ENCODE peak calls at places on chromosomes 1 and 21, in eight cellular contexts. R is activated B cell treated with CpG ODN at 0.5 μM for 24 hours; Y is H7; L is stimulated activated CD8-positive, alpha-beta memory T cell treated with anti-CD3 and anti-CD28 coated beads, Interleukin-4, amount 100 ng/mL, for 1 hour; N is activated T-helper 1 cell treated with Interleukin-2 at 50 U/mL for 16 hours; P is SJCRH30; H is NCI-H2107; C is stimulated activated effector memory CD8-positive, alpha-beta T cell treated with anti-CD3 and anti-CD28 coated beads, Interleukin-12 subunit alpha, Interleukin-12 subunit beta, amount 100 ng/mL, for 72 hours. F is an unnamed sample.

GRCh38 chr21:39681845-39682244 is 63.1 kb upstream of the IGSF5 start:
- DNase-seq in R (no peak), Y (no peak), L (no peak), N (no peak), P (no peak), H (no peak), C (no peak), F (no peak)

GRCh38 chr1:170929835-170930554 is 5.3 kb upstream of the MROH9 start:
- DNase-seq in R (no peak), Y (peak), L (no peak), N (no peak), P (peak), H (no peak), C (no peak), F (peak)

GRCh38 chr1:219817914-219818313 is 110.4 kb downstream of the SLC30A10 start:
- DNase-seq in R (no peak), Y (no peak), L (no peak), N (no peak), P (no peak), H (no peak), C (no peak), F (no peak)

GRCh38 chr1:9121891-9122409 is 7.0 kb downstream of the GPR157 start:
- DNase-seq in R (no peak), Y (no peak), L (no peak), N (no peak), P (no peak), H (no peak), C (no peak), F (no peak)

GRCh38 chr1:61797045-61797755 is 54.9 kb downstream of the PATJ start:
- DNase-seq in R (no peak), Y (no peak), L (no peak), N (no peak), P (no peak), H (no peak), C (no peak), F (no peak)

GRCh38 chr1:79004916-79005315 is 1.6 kb downstream of the ADGRL4 start:
- DNase-seq in R (no peak), Y (no peak), L (no peak), N (no peak), P (no peak), H (no peak), C (no peak), F (no peak)

GRCh38 chr1:205535866-205536758 is 31.6 kb downstream of the CDK18 start:
- DNase-seq in R (peak), Y (peak), L (no peak), N (no peak), P (no peak), H (no peak), C (no peak), F (peak)

GRCh38 chr1:233357595-233358446 is 30.3 kb downstream of the MAP3K21 start:
- DNase-seq in R (no peak), Y (no peak), L (no peak), N (no peak), P (no peak), H (no peak), C (no peak), F (no peak)

GRCh38 chr1:66108624-66109023 is 315.9 kb downstream of the PDE4B start:
- DNase-seq in R (no peak), Y (no peak), L (no peak), N (no peak), P (no peak), H (no peak), C (no peak), F (no peak)

GRCh38 chr1:226332947-226333346 is 24.0 kb upstream of the LIN9 start:
- DNase-seq in R (no peak), Y (no peak), L (no peak), N (no peak), P (no peak), H (no peak), C (no peak), F (no peak)

GRCh38 chr21:35838987-35839763 is 221.2 kb downstream of the SETD4 start:
- DNase-seq in R (no peak), Y (no peak), L (no peak), N (no peak), P (no peak), H (no peak), C (no peak), F (no peak)

GRCh38 chr21:42308161-42308913 is 6.9 kb downstream of the TFF3 start:
- DNase-seq in R (peak), Y (peak), L (no peak), N (no peak), P (no peak), H (no peak), C (no peak), F (no peak)

GRCh38 chr1:26388791-26389445 is 16.4 kb upstream of the ZNF683 start:
- DNase-seq in R (no peak), Y (no peak), L (no peak), N (no peak), P (no peak), H (no peak), C (no peak), F (no peak)

GRCh38 chr1:24935196-24935526 is 5.1 kb upstream of the RUNX3 start:
- DNase-seq in R (no peak), Y (no peak), L (no peak), N (no peak), P (no peak), H (no peak), C (no peak), F (no peak)

GRCh38 chr1:231550448-231550781 is 21.9 kb downstream of the TSNAX start:
- DNase-seq in R (no peak), Y (peak), L (no peak), N (no peak), P (peak), H (no peak), C (no peak), F (no peak)

GRCh38 chr1:78095618-78096416 is 50.1 kb downstream of the GIPC2 start:
- DNase-seq in R (no peak), Y (no peak), L (no peak), N (no peak), P (no peak), H (no peak), C (no peak), F (no peak)

GRCh38 chr1:203696673-203697072 is 68.3 kb upstream of the LAX1 start:
- DNase-seq in R (no peak), Y (no peak), L (no peak), N (no peak), P (no peak), H (no peak), C (no peak), F (no peak)